ENCODE peak calls at places on chromosomes 5 and 9, in five cellular contexts. One of them, this sample, is unnamed.

GRCh38 chr9:121725008-121725795 is 73.8 kb downstream of the DAB2IP start:
- DNase-seq in fibroblast of lung: peak
- DNase-seq in MM.1S: no peak
- DNase-seq in Peyer's patch: peak
- DNase-seq in endothelial cell of umbilical vein: peak
- DNase-seq in this sample: no peak

GRCh38 chr5:102867999-102868662 is 113.0 kb downstream of the PAM start:
- DNase-seq in fibroblast of lung: peak
- DNase-seq in endothelial cell of umbilical vein: peak
- DNase-seq in Peyer's patch: no peak
- DNase-seq in MM.1S: no peak
- DNase-seq in this sample: no peak

GRCh38 chr5:56543431-56544385 is 271.6 kb upstream of the MAP3K1 start:
- DNase-seq in Peyer's patch: no peak
- DNase-seq in fibroblast of lung: peak
- DNase-seq in endothelial cell of umbilical vein: no peak
- DNase-seq in MM.1S: no peak
- DNase-seq in this sample: no peak

GRCh38 chr5:109028608-109029299 is 281.1 kb downstream of the FER start:
- DNase-seq in Peyer's patch: no peak
- DNase-seq in endothelial cell of umbilical vein: no peak
- DNase-seq in fibroblast of lung: no peak
- DNase-seq in MM.1S: peak
- DNase-seq in this sample: no peak

GRCh38 chr9:4177970-4178758 is 121.7 kb downstream of the GLIS3 start:
- DNase-seq in endothelial cell of umbilical vein: no peak
- DNase-seq in MM.1S: no peak
- DNase-seq in fibroblast of lung: no peak
- DNase-seq in Peyer's patch: no peak
- DNase-seq in this sample: no peak

GRCh38 chr9:93258818-93259489 is 75.0 kb downstream of the WNK2 start:
- DNase-seq in endothelial cell of umbilical vein: no peak
- DNase-seq in fibroblast of lung: no peak
- DNase-seq in MM.1S: no peak
- DNase-seq in Peyer's patch: peak
- DNase-seq in this sample: peak

GRCh38 chr5:146475190-146475801 is 28.2 kb downstream of the TCERG1 start:
- DNase-seq in MM.1S: no peak
- DNase-seq in Peyer's patch: no peak
- DNase-seq in fibroblast of lung: no peak
- DNase-seq in endothelial cell of umbilical vein: peak
- DNase-seq in this sample: no peak

GRCh38 chr5:124819201-124819600 is 72.8 kb upstream of the ZNF608 start:
- DNase-seq in Peyer's patch: no peak
- DNase-seq in fibroblast of lung: no peak
- DNase-seq in endothelial cell of umbilical vein: no peak
- DNase-seq in MM.1S: no peak
- DNase-seq in this sample: no peak

GRCh38 chr9:69471433-69471832 is 146.4 kb downstream of the ENTREP1 start:
- DNase-seq in MM.1S: no peak
- DNase-seq in endothelial cell of umbilical vein: peak
- DNase-seq in fibroblast of lung: peak
- DNase-seq in Peyer's patch: no peak
- DNase-seq in this sample: no peak

GRCh38 chr5:127409923-127410675 is 107.3 kb upstream of the PRRC1 start:
- DNase-seq in endothelial cell of umbilical vein: no peak
- DNase-seq in Peyer's patch: no peak
- DNase-seq in MM.1S: no peak
- DNase-seq in fibroblast of lung: no peak
- DNase-seq in this sample: no peak

GRCh38 chr9:17856995-17857394 is 278.1 kb downstream of the SH3GL2 start:
- DNase-seq in endothelial cell of umbilical vein: no peak
- DNase-seq in Peyer's patch: no peak
- DNase-seq in MM.1S: no peak
- DNase-seq in fibroblast of lung: no peak
- DNase-seq in this sample: no peak

GRCh38 chr5:7638456-7638855 is 212.5 kb downstream of the CFAP90 start:
- DNase-seq in endothelial cell of umbilical vein: no peak
- DNase-seq in fibroblast of lung: peak
- DNase-seq in Peyer's patch: no peak
- DNase-seq in MM.1S: no peak
- DNase-seq in this sample: no peak

GRCh38 chr9:130933114-130934046 is 5.7 kb downstream of the FIBCD1 start:
- DNase-seq in Peyer's patch: no peak
- DNase-seq in fibroblast of lung: peak
- DNase-seq in MM.1S: no peak
- DNase-seq in endothelial cell of umbilical vein: no peak
- DNase-seq in this sample: no peak

GRCh38 chr9:103798620-103799019 is 295.5 kb upstream of the SMC2 start:
- DNase-seq in endothelial cell of umbilical vein: no peak
- DNase-seq in MM.1S: peak
- DNase-seq in Peyer's patch: no peak
- DNase-seq in fibroblast of lung: peak
- DNase-seq in this sample: no peak

GRCh38 chr5:117645400-117645799 is 1070.8 kb upstream of the SEMA6A start:
- DNase-seq in MM.1S: no peak
- DNase-seq in fibroblast of lung: no peak
- DNase-seq in Peyer's patch: no peak
- DNase-seq in endothelial cell of umbilical vein: no peak
- DNase-seq in this sample: no peak

GRCh38 chr5:158731014-158731413 is 368.7 kb downstream of the EBF1 start:
- DNase-seq in MM.1S: no peak
- DNase-seq in fibroblast of lung: no peak
- DNase-seq in Peyer's patch: no peak
- DNase-seq in endothelial cell of umbilical vein: no peak
- DNase-seq in this sample: no peak

GRCh38 chr5:59001716-59002115 is 418.8 kb downstream of the RAB3C start:
- DNase-seq in MM.1S: no peak
- DNase-seq in fibroblast of lung: no peak
- DNase-seq in Peyer's patch: no peak
- DNase-seq in endothelial cell of umbilical vein: no peak
- DNase-seq in this sample: no peak

GRCh38 chr5:73121109-73121443 is 701 bp downstream of the TMEM171 start:
- DNase-seq in Peyer's patch: no peak
- DNase-seq in endothelial cell of umbilical vein: peak
- DNase-seq in MM.1S: no peak
- DNase-seq in fibroblast of lung: peak
- DNase-seq in this sample: no peak

GRCh38 chr5:73122875-73123810 is 2.8 kb downstream of the TMEM171 start:
- DNase-seq in fibroblast of lung: peak
- DNase-seq in MM.1S: no peak
- DNase-seq in Peyer's patch: no peak
- DNase-seq in endothelial cell of umbilical vein: peak
- DNase-seq in this sample: no peak

GRCh38 chr5:73118331-73119011 is 1.9 kb upstream of the TMEM171 start:
- DNase-seq in Peyer's patch: peak
- DNase-seq in MM.1S: no peak
- DNase-seq in fibroblast of lung: no peak
- DNase-seq in endothelial cell of umbilical vein: no peak
- DNase-seq in this sample: no peak

GRCh38 chr5:73119492-73120157 is 750 bp upstream of the TMEM171 start:
- DNase-seq in fibroblast of lung: no peak
- DNase-seq in Peyer's patch: peak
- DNase-seq in endothelial cell of umbilical vein: peak
- DNase-seq in MM.1S: no peak
- DNase-seq in this sample: no peak

DNA sequence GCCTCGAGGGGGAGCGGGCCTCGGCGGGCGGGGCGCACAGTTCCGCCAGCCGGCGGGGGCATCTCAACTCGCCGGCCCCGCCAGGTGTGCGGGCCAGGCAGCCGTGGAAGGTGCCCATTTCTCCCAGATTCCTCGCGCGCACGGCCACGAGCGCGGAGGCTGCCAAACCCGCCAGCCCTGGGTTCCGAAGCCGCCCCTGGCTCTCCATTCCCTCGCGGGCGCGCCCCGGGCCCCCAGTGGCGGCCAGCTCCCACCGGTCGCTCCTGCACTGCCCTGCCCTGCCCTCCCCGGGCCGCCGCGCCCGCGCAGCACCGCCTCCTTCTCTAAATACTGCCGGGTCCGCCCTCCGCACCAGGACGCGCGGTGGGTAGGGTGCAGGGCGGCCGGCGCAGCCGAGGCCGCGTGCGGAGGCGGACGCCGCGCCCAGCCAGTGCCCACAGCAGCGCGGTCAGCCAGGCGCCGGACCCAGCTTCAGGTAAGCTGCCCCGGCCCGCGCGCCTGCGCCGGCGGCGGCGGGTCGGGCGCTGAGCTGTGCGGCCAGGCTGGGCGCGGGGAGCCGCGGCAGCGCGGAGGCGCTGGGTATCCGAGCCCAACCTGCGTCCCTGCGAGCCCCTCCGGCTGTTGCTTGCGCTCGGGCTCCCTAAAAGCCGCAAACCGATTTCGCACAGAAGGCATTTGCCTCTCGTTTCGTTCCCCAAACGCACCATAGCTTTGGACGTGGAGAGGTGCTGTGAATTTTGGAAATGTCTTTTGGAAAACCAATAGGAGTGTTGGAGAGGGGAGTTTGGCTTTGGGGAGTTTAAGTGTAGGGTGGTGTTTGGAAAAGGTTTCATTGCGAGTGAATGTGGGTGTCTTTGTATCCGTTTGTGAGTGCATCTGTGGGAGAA is at the start of gene TMEM171:
- DNase-seq in endothelial cell of umbilical vein: peak
- DNase-seq in MM.1S: no peak
- DNase-seq in fibroblast of lung: peak
- DNase-seq in Peyer's patch: peak
- DNase-seq in this sample: peak
- H3K4me3 ChIP-seq in endothelial cell of umbilical vein: peak
- H3K4me3 ChIP-seq in MM.1S: no peak
- H3K4me3 ChIP-seq in fibroblast of lung: peak
- H3K4me3 ChIP-seq in Peyer's patch: peak
- H3K4me3 ChIP-seq in this sample: peak

DNA sequence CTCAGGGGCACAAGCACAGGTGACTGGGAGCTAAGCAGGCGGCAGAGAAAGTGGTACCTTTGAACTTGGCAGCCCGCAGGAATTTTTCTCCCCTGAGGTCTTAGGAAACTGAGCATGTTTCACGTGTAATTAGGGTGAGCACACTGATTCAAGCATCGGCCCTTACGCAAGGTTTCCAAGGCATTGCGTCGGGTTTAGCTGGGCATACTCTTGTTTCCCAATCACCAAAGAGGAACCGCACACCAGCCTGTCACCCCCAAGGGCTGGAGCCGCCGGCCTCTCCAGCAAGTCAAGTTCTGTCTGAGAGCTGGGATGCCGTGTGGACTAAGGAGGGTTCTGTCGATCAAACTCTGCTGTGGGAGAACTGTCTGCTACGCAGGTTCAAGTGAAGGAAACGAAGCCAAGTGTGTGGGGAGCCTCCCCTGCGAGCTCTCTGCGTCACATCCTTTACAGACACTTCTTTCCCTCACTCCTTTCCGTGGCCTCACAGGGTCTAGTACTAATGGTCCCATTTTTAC is 53.0 kb downstream of the ERGIC1 start:
- DNase-seq in endothelial cell of umbilical vein: peak
- DNase-seq in fibroblast of lung: peak
- DNase-seq in Peyer's patch: peak
- DNase-seq in MM.1S: no peak
- DNase-seq in this sample: no peak
- H3K27ac ChIP-seq in endothelial cell of umbilical vein: peak
- H3K27ac ChIP-seq in fibroblast of lung: peak
- H3K27ac ChIP-seq in Peyer's patch: no peak
- H3K27ac ChIP-seq in MM.1S: no peak
- H3K27ac ChIP-seq in this sample: no peak

GRCh38 chr5:10567781-10568321 is 4.0 kb downstream of the ANKRD33B start:
- DNase-seq in Peyer's patch: peak
- DNase-seq in fibroblast of lung: peak
- DNase-seq in MM.1S: no peak
- DNase-seq in endothelial cell of umbilical vein: no peak
- DNase-seq in this sample: no peak

GRCh38 chr5:10564838-10565784 is 1.2 kb downstream of the ANKRD33B start:
- DNase-seq in fibroblast of lung: peak
- DNase-seq in MM.1S: no peak
- DNase-seq in endothelial cell of umbilical vein: no peak
- DNase-seq in Peyer's patch: peak
- DNase-seq in this sample: no peak

GRCh38 chr5:10565785-10566506 is 2.1 kb downstream of the ANKRD33B start:
- DNase-seq in fibroblast of lung: no peak
- DNase-seq in MM.1S: peak
- DNase-seq in Peyer's patch: peak
- DNase-seq in endothelial cell of umbilical vein: no peak
- DNase-seq in this sample: no peak

GRCh38 chr5:10567181-10567591 is 3.3 kb downstream of the ANKRD33B start:
- DNase-seq in endothelial cell of umbilical vein: no peak
- DNase-seq in Peyer's patch: peak
- DNase-seq in MM.1S: no peak
- DNase-seq in fibroblast of lung: peak
- DNase-seq in this sample: no peak

DNA sequence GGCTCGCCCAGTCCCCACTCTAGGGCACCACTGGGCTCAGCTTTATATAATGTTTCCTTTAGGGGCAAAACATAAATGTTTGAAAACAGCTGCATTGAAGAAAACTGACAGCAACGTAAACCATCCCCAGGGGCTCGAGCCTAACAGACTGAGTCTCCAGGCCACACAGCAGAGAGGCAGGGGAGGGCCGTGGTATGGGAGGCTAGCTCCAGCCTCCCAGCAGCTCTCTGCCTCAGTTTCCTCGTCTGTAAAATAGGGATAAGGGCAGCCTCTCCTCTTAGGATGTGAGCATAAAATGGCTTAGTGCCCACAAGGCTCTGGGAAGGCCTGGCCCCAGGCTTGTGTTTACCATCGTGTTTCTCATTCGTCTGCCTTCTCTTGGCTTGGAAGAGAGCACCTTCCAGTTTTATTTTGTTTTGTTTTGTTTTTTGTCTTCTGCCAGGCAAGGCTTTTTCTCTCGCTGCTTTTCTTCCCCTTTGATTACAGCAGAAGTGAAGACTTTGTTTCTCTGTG is 2.7 kb downstream of the ANKRD33B start:
- DNase-seq in Peyer's patch: peak
- DNase-seq in MM.1S: no peak
- DNase-seq in fibroblast of lung: no peak
- DNase-seq in endothelial cell of umbilical vein: no peak
- DNase-seq in this sample: no peak
- H3K4me3 ChIP-seq in Peyer's patch: peak
- H3K4me3 ChIP-seq in MM.1S: no peak
- H3K4me3 ChIP-seq in fibroblast of lung: peak
- H3K4me3 ChIP-seq in endothelial cell of umbilical vein: no peak
- H3K4me3 ChIP-seq in this sample: no peak

GRCh38 chr5:73506459-73506955 is 8.3 kb downstream of the BTF3 start:
- DNase-seq in fibroblast of lung: no peak
- DNase-seq in MM.1S: no peak
- DNase-seq in Peyer's patch: no peak
- DNase-seq in endothelial cell of umbilical vein: no peak
- DNase-seq in this sample: no peak

GRCh38 chr5:73501406-73501805 is 3.2 kb downstream of the BTF3 start:
- DNase-seq in Peyer's patch: no peak
- DNase-seq in MM.1S: no peak
- DNase-seq in endothelial cell of umbilical vein: no peak
- DNase-seq in fibroblast of lung: no peak
- DNase-seq in this sample: no peak

DNA sequence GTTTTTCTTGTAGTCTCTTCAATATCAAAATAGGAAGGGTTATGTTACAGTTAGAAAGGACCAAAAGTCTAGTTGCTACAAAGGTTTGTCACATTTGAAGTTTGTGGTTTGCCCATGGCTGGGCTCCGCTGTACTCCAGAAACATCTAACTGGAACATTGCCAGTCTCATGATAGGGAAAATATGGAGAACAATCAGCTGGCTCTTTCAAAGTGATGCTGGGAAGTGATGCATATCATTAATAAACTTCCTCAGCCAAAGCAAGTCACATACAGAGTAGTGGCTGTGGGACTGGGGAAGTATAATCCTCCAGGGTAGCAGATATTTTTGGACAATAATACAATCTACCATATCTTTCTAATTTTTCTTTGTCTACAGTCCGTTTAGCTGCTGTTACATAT is 8.8 kb downstream of the BTF3 start:
- DNase-seq in endothelial cell of umbilical vein: peak
- DNase-seq in fibroblast of lung: peak
- DNase-seq in MM.1S: no peak
- DNase-seq in Peyer's patch: no peak
- DNase-seq in this sample: no peak
- H3K27ac ChIP-seq in endothelial cell of umbilical vein: peak
- H3K27ac ChIP-seq in fibroblast of lung: no peak
- H3K27ac ChIP-seq in MM.1S: no peak
- H3K27ac ChIP-seq in Peyer's patch: no peak
- H3K27ac ChIP-seq in this sample: no peak